ENCODE peak calls at places on chromosomes 16 and 17, in seven cellular contexts. One of them, this sample, is unnamed.

GRCh38 chr16:51510416-51510815 is 359.3 kb upstream of the SALL1 start:
- DNase-seq in stimulated activated CD8-positive, alpha-beta memory T cell treated with anti-CD3 and anti-CD28 coated beads, Interleukin-15, amount 100 ng/mL, for 1 hour: no peak
- DNase-seq in EL: no peak
- DNase-seq in ACHN: no peak
- DNase-seq in HuH-7.5: no peak
- DNase-seq in NCI-H1417: no peak
- DNase-seq in Calu3: no peak
- DNase-seq in this sample: no peak

GRCh38 chr16:50622643-50623369 is 58.3 kb downstream of the SNX20 start:
- DNase-seq in ACHN: no peak
- DNase-seq in Calu3: no peak
- DNase-seq in NCI-H1417: no peak
- DNase-seq in HuH-7.5: no peak
- DNase-seq in stimulated activated CD8-positive, alpha-beta memory T cell treated with anti-CD3 and anti-CD28 coated beads, Interleukin-15, amount 100 ng/mL, for 1 hour: no peak
- DNase-seq in EL: no peak
- DNase-seq in this sample: no peak

GRCh38 chr17:61139219-61139618 is 260.4 kb upstream of the TBX2 start:
- DNase-seq in Calu3: no peak
- DNase-seq in stimulated activated CD8-positive, alpha-beta memory T cell treated with anti-CD3 and anti-CD28 coated beads, Interleukin-15, amount 100 ng/mL, for 1 hour: peak
- DNase-seq in NCI-H1417: no peak
- DNase-seq in HuH-7.5: no peak
- DNase-seq in EL: peak
- DNase-seq in ACHN: no peak
- DNase-seq in this sample: no peak

GRCh38 chr17:55069983-55070529 is 101.5 kb downstream of the STXBP4 start:
- DNase-seq in EL: no peak
- DNase-seq in stimulated activated CD8-positive, alpha-beta memory T cell treated with anti-CD3 and anti-CD28 coated beads, Interleukin-15, amount 100 ng/mL, for 1 hour: no peak
- DNase-seq in Calu3: no peak
- DNase-seq in NCI-H1417: no peak
- DNase-seq in HuH-7.5: no peak
- DNase-seq in ACHN: no peak
- DNase-seq in this sample: no peak

GRCh38 chr16:11386791-11387546 is 41.7 kb downstream of the RMI2 start:
- DNase-seq in ACHN: no peak
- DNase-seq in Calu3: no peak
- DNase-seq in NCI-H1417: no peak
- DNase-seq in HuH-7.5: no peak
- DNase-seq in stimulated activated CD8-positive, alpha-beta memory T cell treated with anti-CD3 and anti-CD28 coated beads, Interleukin-15, amount 100 ng/mL, for 1 hour: no peak
- DNase-seq in EL: no peak
- DNase-seq in this sample: no peak

GRCh38 chr16:19528666-19529065 is 4.9 kb downstream of the CCP110 start:
- DNase-seq in HuH-7.5: no peak
- DNase-seq in Calu3: no peak
- DNase-seq in NCI-H1417: no peak
- DNase-seq in stimulated activated CD8-positive, alpha-beta memory T cell treated with anti-CD3 and anti-CD28 coated beads, Interleukin-15, amount 100 ng/mL, for 1 hour: no peak
- DNase-seq in ACHN: no peak
- DNase-seq in EL: no peak
- DNase-seq in this sample: no peak

GRCh38 chr17:36933174-36934143 is 3.8 kb upstream of the LHX1 start:
- DNase-seq in Calu3: peak
- DNase-seq in HuH-7.5: no peak
- DNase-seq in ACHN: no peak
- DNase-seq in EL: no peak
- DNase-seq in stimulated activated CD8-positive, alpha-beta memory T cell treated with anti-CD3 and anti-CD28 coated beads, Interleukin-15, amount 100 ng/mL, for 1 hour: no peak
- DNase-seq in NCI-H1417: no peak
- DNase-seq in this sample: no peak

GRCh38 chr16:84929421-84930297 is 81.7 kb downstream of the ZDHHC7 start:
- DNase-seq in Calu3: no peak
- DNase-seq in HuH-7.5: no peak
- DNase-seq in stimulated activated CD8-positive, alpha-beta memory T cell treated with anti-CD3 and anti-CD28 coated beads, Interleukin-15, amount 100 ng/mL, for 1 hour: no peak
- DNase-seq in EL: no peak
- DNase-seq in NCI-H1417: no peak
- DNase-seq in ACHN: no peak
- DNase-seq in this sample: no peak

GRCh38 chr16:3731126-3731935 is 14.0 kb upstream of the TRAP1 start:
- DNase-seq in NCI-H1417: no peak
- DNase-seq in ACHN: no peak
- DNase-seq in stimulated activated CD8-positive, alpha-beta memory T cell treated with anti-CD3 and anti-CD28 coated beads, Interleukin-15, amount 100 ng/mL, for 1 hour: no peak
- DNase-seq in HuH-7.5: no peak
- DNase-seq in EL: no peak
- DNase-seq in Calu3: no peak
- DNase-seq in this sample: no peak